ENCODE peak calls at places on chromosomes 6 and 20, in nine cellular contexts. A, K, Y, O, I, C, W, N and Q are unnamed samples.

GRCh38 chr6:170276369-170277057 is 14.4 kb downstream of the DLL1 start:
- DNase-seq in C (no peak), I (peak), O (no peak), Y (peak), A (no peak), K (no peak), W (no peak), N (no peak), Q (no peak)

GRCh38 chr20:62652051-62652893 is 10.0 kb downstream of the SLCO4A1 start:
- DNase-seq in C (peak), I (peak), N (peak), K (peak), Y (peak), O (peak), W (peak), A (peak), Q (peak)

GRCh38 chr20:40506567-40506966 is 182.5 kb downstream of the MAFB start:
- DNase-seq in C (peak), O (no peak), I (peak), W (no peak), Y (peak), K (peak), A (no peak), N (peak), Q (peak)

GRCh38 chr6:142014515-142014914 is 118.2 kb upstream of the GJE1 start:
- DNase-seq in A (no peak), N (peak), W (no peak), Y (no peak), K (peak), C (no peak), I (no peak), O (no peak), Q (peak)

GRCh38 chr20:43977252-43977651 is 62.6 kb downstream of the TOX2 start:
- DNase-seq in K (no peak), O (no peak), A (no peak), N (peak), I (no peak), Y (no peak), W (no peak), C (no peak), Q (no peak)

GRCh38 chr20:38551056-38551626 is 29.9 kb upstream of the ADIG start:
- DNase-seq in K (no peak), W (no peak), Y (no peak), O (no peak), A (no peak), N (no peak), C (no peak), I (no peak), Q (no peak)

GRCh38 chr6:134317471-134318131 is at the start of gene SGK1:
- DNase-seq in A (no peak), K (peak), N (peak), I (peak), W (no peak), O (no peak), C (no peak), Y (no peak), Q (peak)

GRCh38 chr20:47735412-47736400 is 49.6 kb downstream of the SULF2 start:
- DNase-seq in I (peak), Y (peak), O (no peak), W (no peak), C (no peak), A (no peak), N (no peak), K (no peak), Q (peak)

GRCh38 chr6:11426571-11426970 is 111.0 kb upstream of the TMEM170B start:
- DNase-seq in I (no peak), O (no peak), C (no peak), Y (no peak), A (no peak), K (no peak), N (no peak), W (no peak), Q (peak)

GRCh38 chr6:14144678-14145113 is 27.1 kb downstream of the CD83 start:
- DNase-seq in I (peak), A (peak), O (peak), N (peak), K (peak), C (no peak), Y (peak), W (peak), Q (peak)

GRCh38 chr6:3288711-3289663 is 30.2 kb downstream of the PSMG4 start:
- DNase-seq in C (no peak), O (no peak), Y (no peak), K (no peak), A (no peak), W (no peak), N (no peak), I (no peak), Q (no peak)

DNA sequence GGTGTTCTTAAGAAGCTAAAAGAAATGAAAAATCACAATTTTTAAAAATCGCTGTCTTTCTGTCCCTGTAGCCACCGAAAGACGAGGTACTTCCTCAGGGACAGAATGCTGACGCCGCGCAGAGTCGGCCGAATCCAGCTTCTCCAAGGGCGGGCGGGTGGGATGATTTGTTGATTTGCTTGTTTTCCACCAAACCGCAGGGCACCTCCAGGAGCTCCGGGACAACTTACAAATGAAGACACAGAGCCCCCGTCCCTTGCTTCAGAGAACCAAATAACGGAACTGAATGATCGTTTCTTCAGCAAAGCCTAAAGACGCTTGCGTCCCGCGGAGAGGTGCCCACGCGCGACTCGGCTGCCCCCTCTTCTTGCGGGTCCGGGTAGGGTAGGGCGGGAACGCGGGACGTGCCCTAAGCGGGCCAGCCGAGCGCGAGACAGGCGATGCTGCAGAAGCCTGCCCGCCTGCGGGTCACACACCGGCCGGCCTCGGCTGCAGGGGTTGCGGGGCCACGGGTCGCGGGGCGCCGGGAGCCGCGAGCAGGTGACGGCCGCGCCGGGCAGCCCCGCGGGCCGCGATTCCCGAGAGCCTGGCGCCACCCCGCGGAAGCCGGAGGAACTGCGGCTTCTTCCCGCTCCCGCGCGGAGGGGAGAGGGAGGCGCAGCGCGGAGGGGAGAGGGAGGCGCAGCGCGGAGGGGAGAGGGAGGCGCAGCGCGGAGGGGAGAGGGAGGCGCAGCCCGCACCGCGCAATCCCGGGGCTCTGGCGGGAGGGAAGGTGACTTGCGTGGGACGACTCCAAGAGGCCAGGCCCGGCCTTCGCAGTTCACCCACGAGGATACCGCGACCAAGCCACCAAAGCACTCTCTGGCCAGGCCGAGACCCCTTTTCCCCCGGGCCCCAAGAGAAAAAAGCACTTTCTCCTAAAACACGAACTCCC is 7.7 kb upstream of the FOXF2 start:
- DNase-seq in C (peak), N (no peak), W (no peak), Y (no peak), A (peak), O (peak), K (no peak), I (peak), Q (no peak)
- TF ChIP-seq CTCF in C (peak), N (peak), W (peak), Y (peak), A (peak), O (peak), K (peak), I (peak), Q (peak)

GRCh38 chr20:36628076-36628475 is 17.9 kb downstream of the SLA2 start:
- DNase-seq in O (no peak), K (peak), Y (no peak), N (no peak), I (no peak), C (no peak), A (no peak), W (no peak), Q (no peak)
- TF ChIP-seq CTCF in O (no peak), K (no peak), Y (no peak), N (no peak), I (no peak), C (no peak), A (no peak), W (no peak), Q (no peak)

GRCh38 chr6:146040360-146040759 is 11.5 kb downstream of the GRM1 start:
- DNase-seq in O (no peak), I (no peak), W (no peak), C (no peak), Y (no peak), K (no peak), A (no peak), N (no peak), Q (no peak)

GRCh38 chr6:146041282-146041681 is 12.4 kb downstream of the GRM1 start:
- DNase-seq in I (no peak), O (no peak), Y (no peak), C (no peak), W (no peak), N (peak), K (peak), A (peak), Q (peak)
- TF ChIP-seq CTCF in I (no peak), O (peak), Y (no peak), C (no peak), W (peak), N (no peak), K (peak), A (peak), Q (peak)

GRCh38 chr20:10495173-10495572 is 60.1 kb downstream of the SLX4IP start:
- DNase-seq in O (no peak), Y (no peak), A (no peak), W (no peak), I (no peak), C (no peak), K (no peak), N (no peak), Q (no peak)

GRCh38 chr20:10492065-10492464 is 57.0 kb downstream of the SLX4IP start:
- DNase-seq in I (no peak), N (peak), O (no peak), A (no peak), W (no peak), K (peak), C (no peak), Y (no peak), Q (peak)

GRCh38 chr20:10490706-10491105 is 55.6 kb downstream of the SLX4IP start:
- DNase-seq in N (peak), W (no peak), I (no peak), A (no peak), C (no peak), K (no peak), O (no peak), Y (no peak), Q (peak)

GRCh38 chr20:10489853-10490627 is 54.9 kb downstream of the SLX4IP start:
- DNase-seq in N (no peak), W (no peak), K (no peak), Y (no peak), A (no peak), C (no peak), I (no peak), O (no peak), Q (no peak)

GRCh38 chr20:10492844-10493243 is 57.7 kb downstream of the SLX4IP start:
- DNase-seq in O (no peak), W (no peak), Y (no peak), C (no peak), K (no peak), A (no peak), I (no peak), N (no peak), Q (no peak)
- TF ChIP-seq CTCF in O (no peak), W (no peak), Y (no peak), C (no peak), K (no peak), A (no peak), I (no peak), N (no peak), Q (no peak)

GRCh38 chr6:165881812-165882211 is 218.8 kb upstream of the PDE10A start:
- DNase-seq in Y (no peak), O (no peak), K (no peak), I (no peak), C (no peak), A (no peak), W (no peak), N (no peak), Q (no peak)
- TF ChIP-seq CTCF in Y (no peak), O (no peak), K (no peak), I (no peak), C (no peak), A (no peak), W (no peak), N (no peak), Q (no peak)

GRCh38 chr6:68958327-68958726 is 323.2 kb downstream of the ADGRB3 start:
- DNase-seq in N (peak), K (no peak), A (peak), Y (no peak), W (no peak), O (no peak), C (no peak), I (no peak), Q (peak)
- TF ChIP-seq CTCF in N (no peak), K (peak), A (no peak), Y (no peak), W (peak), O (no peak), C (no peak), I (peak), Q (peak)

DNA sequence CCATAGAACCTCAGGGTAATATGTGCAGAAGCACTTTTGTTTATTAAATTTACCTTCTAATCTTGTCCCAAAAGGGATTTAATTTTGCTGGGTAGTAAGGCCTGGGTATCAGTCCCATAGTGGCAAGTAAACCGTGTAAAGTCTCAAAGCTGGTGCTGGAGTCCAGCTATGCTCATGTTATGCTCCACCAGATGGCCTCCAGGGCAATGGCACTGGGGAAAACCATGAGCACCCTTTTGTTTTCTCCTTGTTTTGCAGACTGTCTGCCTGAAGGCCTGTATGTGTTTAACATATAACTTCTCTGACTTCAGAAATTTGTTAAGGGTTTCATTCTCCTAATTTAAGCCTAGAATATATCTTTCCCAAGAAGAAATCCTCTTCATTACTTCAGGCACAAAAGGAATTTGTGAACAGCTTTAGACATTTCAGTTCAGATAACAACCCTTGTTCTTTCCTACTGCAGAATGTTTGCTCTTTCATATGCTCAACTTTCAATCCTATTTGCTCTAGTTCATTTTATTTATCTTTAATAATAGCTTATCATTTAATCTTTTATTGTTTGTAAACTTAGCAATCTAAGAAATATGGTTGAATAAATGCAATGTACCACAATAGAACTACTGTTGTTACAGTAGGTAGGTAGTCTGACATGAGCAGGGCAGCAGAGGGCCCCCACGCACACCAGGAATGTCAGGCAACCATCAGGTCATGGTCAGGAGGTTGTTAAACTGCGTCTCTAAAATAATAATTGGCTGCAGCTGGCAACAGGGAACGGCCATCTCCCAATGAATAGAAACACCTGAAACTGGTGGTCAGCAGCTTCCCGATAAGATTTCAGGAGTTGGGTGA is 162.8 kb downstream of the TENT5A start:
- DNase-seq in I (no peak), N (no peak), O (no peak), K (no peak), C (no peak), W (no peak), A (no peak), Y (peak), Q (no peak)
- TF ChIP-seq CTCF in I (no peak), N (no peak), O (no peak), K (peak), C (no peak), W (no peak), A (no peak), Y (no peak), Q (no peak)